ENCODE peak calls at places on chromosomes 7 and 10, in six cellular contexts. Y, M, K, C, G and D are unnamed samples.

GRCh38 chr7:41134242-41134872 is 568.5 kb downstream of the INHBA start:
- DNase-seq in Y (no peak), C (no peak), G (no peak), K (no peak), M (peak), D (no peak)

GRCh38 chr10:43963793-43964425 is 315.2 kb upstream of the ZNF32 start:
- DNase-seq in C (no peak), K (no peak), M (no peak), Y (no peak), G (no peak), D (no peak)

GRCh38 chr10:47040041-47040491 is 128.8 kb downstream of the PTPN20 start:
- DNase-seq in K (no peak), Y (no peak), C (no peak), M (no peak), G (no peak), D (no peak)

GRCh38 chr10:69360485-69361302 is 56.0 kb downstream of the TACR2 start:
- DNase-seq in K (no peak), M (peak), Y (no peak), C (no peak), G (peak), D (no peak)

GRCh38 chr7:1919539-1920265 is 249.6 kb downstream of the ELFN1 start:
- DNase-seq in G (no peak), K (peak), M (no peak), Y (no peak), C (no peak), D (no peak)

GRCh38 chr10:3763852-3764625 is 21.0 kb downstream of the KLF6 start:
- DNase-seq in Y (no peak), M (no peak), G (no peak), K (no peak), C (no peak), D (no peak)

GRCh38 chr7:150562919-150563318 is 4.3 kb upstream of the GIMAP4 start:
- DNase-seq in C (no peak), K (no peak), M (no peak), Y (no peak), G (no peak), D (no peak)

GRCh38 chr10:129771576-129772471 is 192.2 kb downstream of the EBF3 start:
- DNase-seq in Y (no peak), C (no peak), K (no peak), M (no peak), G (no peak), D (no peak)

GRCh38 chr10:8767616-8768015 is 713.1 kb downstream of the GATA3 start:
- DNase-seq in C (no peak), K (no peak), Y (no peak), G (no peak), M (no peak), D (no peak)

GRCh38 chr7:6015917-6016652 is 7.0 kb downstream of the AIMP2 start:
- DNase-seq in C (no peak), Y (no peak), M (no peak), G (peak), K (no peak), D (no peak)

GRCh38 chr7:90401989-90402388 is 1.3 kb upstream of the CLDN12 start:
- DNase-seq in Y (no peak), C (no peak), G (peak), K (no peak), M (no peak), D (peak)

GRCh38 chr10:68172324-68172723 is 59.6 kb downstream of the ATOH7 start:
- DNase-seq in K (no peak), M (no peak), Y (no peak), C (no peak), G (no peak), D (no peak)

GRCh38 chr7:92680458-92680857 is 90.3 kb upstream of the FAM133B start:
- DNase-seq in G (no peak), C (no peak), K (no peak), M (no peak), Y (no peak), D (no peak)

GRCh38 chr7:80134536-80135305 is at the start of gene GNAI1:
- DNase-seq in M (peak), C (no peak), K (peak), Y (no peak), G (no peak), D (peak)

GRCh38 chr10:51685768-51686167 is 13.6 kb downstream of the CSTF2T start:
- DNase-seq in M (no peak), Y (no peak), K (no peak), G (no peak), C (no peak), D (no peak)

GRCh38 chr7:150378853-150379589 is at the start of gene ZNF775:
- DNase-seq in K (peak), C (peak), G (peak), Y (peak), M (peak), D (peak)

GRCh38 chr7:17185690-17186070 is 112.8 kb upstream of the AHR start:
- DNase-seq in C (no peak), Y (no peak), G (no peak), M (peak), K (no peak), D (no peak)

GRCh38 chr10:120436431-120437142 is 20.4 kb upstream of the PLPP4 start:
- DNase-seq in G (no peak), M (no peak), C (no peak), K (no peak), Y (no peak), D (no peak)

GRCh38 chr10:25895856-25896255 is 38.2 kb upstream of the MYO3A start:
- DNase-seq in M (no peak), C (no peak), Y (no peak), G (no peak), K (no peak), D (no peak)

GRCh38 chr10:130160775-130161174 is 24.6 kb downstream of the GLRX3 start:
- DNase-seq in G (no peak), C (no peak), K (no peak), Y (no peak), M (no peak), D (no peak)

GRCh38 chr10:43306899-43307298 is 40.0 kb upstream of the RASGEF1A start:
- DNase-seq in Y (no peak), C (no peak), K (no peak), G (no peak), M (no peak), D (no peak)

GRCh38 chr7:140525741-140526140 is 46.4 kb upstream of the MKRN1 start:
- DNase-seq in G (no peak), M (no peak), C (no peak), K (peak), Y (no peak), D (no peak)

GRCh38 chr10:14009315-14010082 is 321.2 kb downstream of the FRMD4A start:
- DNase-seq in M (peak), C (no peak), Y (peak), K (peak), G (no peak), D (no peak)

GRCh38 chr7:94041529-94041928 is 37.4 kb upstream of the BET1 start:
- DNase-seq in G (no peak), C (no peak), Y (no peak), K (no peak), M (peak), D (no peak)

GRCh38 chr7:26789481-26790175 is 74.8 kb downstream of the SKAP2 start:
- DNase-seq in M (no peak), Y (no peak), K (no peak), G (peak), C (no peak), D (peak)